ENCODE peak calls at places on chromosomes 7 and 10, in ten cellular contexts. F, T, M, G, Q, B, K, Y, P and Z are unnamed samples. For H3K27me3, the result is how much of the 10 kb centered on the place peaks cover.

GRCh38 chr10:79052311-79053080 is 16.3 kb upstream of the ZMIZ1 start:
- DNase-seq in F (no peak), T (peak), M (peak), G (no peak), Q (peak), B (peak), K (peak), Y (no peak), P (no peak), Z (no peak)

GRCh38 chr7:120740348-120740747 is 117.6 kb downstream of the TSPAN12 start:
- DNase-seq in F (no peak), T (no peak), M (no peak), G (no peak), Q (no peak), B (no peak), K (peak), Y (peak), P (peak), Z (no peak)

GRCh38 chr7:85184599-85185354 is 2.1 kb downstream of the SEMA3D start:
- DNase-seq in F (no peak), T (peak), M (peak), G (no peak), Q (peak), B (peak), K (peak), Y (peak), P (peak), Z (no peak)

GRCh38 chr10:23755557-23755956 is 316.7 kb downstream of the OTUD1 start:
- DNase-seq in F (no peak), T (no peak), M (no peak), G (no peak), Q (no peak), B (no peak), K (no peak), Y (no peak), P (no peak), Z (no peak)

GRCh38 chr7:47580175-47580701 is 1.7 kb downstream of the TNS3 start:
- DNase-seq in F (no peak), T (no peak), M (no peak), G (no peak), Q (no peak), B (peak), K (peak), Y (peak), P (peak), Z (peak)

GRCh38 chr7:144821069-144821468 is 14.8 kb downstream of the TPK1 start:
- DNase-seq in F (no peak), T (no peak), M (no peak), G (no peak), Q (no peak), B (no peak), K (no peak), Y (no peak), P (no peak), Z (no peak)

GRCh38 chr10:51366044-51366443 is 291.8 kb downstream of the PRKG1 start:
- DNase-seq in F (no peak), T (no peak), M (no peak), G (no peak), Q (no peak), B (no peak), K (peak), Y (no peak), P (no peak), Z (no peak)

GRCh38 chr7:11788568-11788967 is 43.4 kb downstream of the THSD7A start:
- DNase-seq in F (no peak), T (no peak), M (no peak), G (no peak), Q (no peak), B (no peak), K (no peak), Y (no peak), P (no peak), Z (no peak)

GRCh38 chr7:70884809-70885208 is 247.1 kb upstream of the GALNT17 start:
- DNase-seq in F (no peak), T (no peak), M (no peak), G (no peak), Q (no peak), B (no peak), K (no peak), Y (no peak), P (no peak), Z (no peak)

GRCh38 chr7:55484834-55485233 is 87.5 kb downstream of the VOPP1 start:
- DNase-seq in F (no peak), T (no peak), M (no peak), G (peak), Q (no peak), B (no peak), K (no peak), Y (no peak), P (no peak), Z (no peak)

GRCh38 chr7:27153526-27153925 is 1.1 kb upstream of the HOXA3 start:
- DNase-seq in F (no peak), T (no peak), M (no peak), G (peak), Q (no peak), B (no peak), K (no peak), Y (no peak), P (no peak), Z (no peak)

GRCh38 chr7:126368-126767 is 66.0 kb upstream of the FAM20C start:
- DNase-seq in F (no peak), T (no peak), M (no peak), G (no peak), Q (no peak), B (no peak), K (no peak), Y (no peak), P (no peak), Z (no peak)

GRCh38 chr10:35855155-35855947 is 213.3 kb upstream of the FZD8 start:
- DNase-seq in F (no peak), T (no peak), M (no peak), G (no peak), Q (no peak), B (peak), K (no peak), Y (no peak), P (no peak), Z (no peak)

GRCh38 chr7:20158684-20159083 is 58.5 kb downstream of the MACC1 start:
- DNase-seq in F (no peak), T (no peak), M (no peak), G (no peak), Q (no peak), B (peak), K (peak), Y (peak), P (peak), Z (no peak)

GRCh38 chr7:116432517-116432916 is 67.0 kb upstream of the CAV2 start:
- DNase-seq in F (no peak), T (no peak), M (no peak), G (no peak), Q (no peak), B (peak), K (no peak), Y (no peak), P (no peak), Z (no peak)

GRCh38 chr7:150911590-150912267 is 59.4 kb downstream of the AOC1 start:
- DNase-seq in F (no peak), T (no peak), M (no peak), G (no peak), Q (no peak), B (no peak), K (no peak), Y (no peak), P (no peak), Z (no peak)
- H3K27me3 ChIP-seq in F (under half), T (under half), M (under half), G (under half), Q (under half), B (under half), K (under half), Y (under half), P (under half), Z (under half)

GRCh38 chr10:21516270-21517131 is 9.0 kb downstream of the SKIDA1 start:
- DNase-seq in F (no peak), T (peak), M (peak), G (peak), Q (peak), B (peak), K (peak), Y (peak), P (peak), Z (peak)

GRCh38 chr10:21517134-21517982 is 8.1 kb downstream of the SKIDA1 start:
- DNase-seq in F (no peak), T (peak), M (peak), G (no peak), Q (peak), B (peak), K (peak), Y (peak), P (peak), Z (no peak)

GRCh38 chr10:21518629-21519321 is 6.7 kb downstream of the SKIDA1 start:
- DNase-seq in F (no peak), T (no peak), M (no peak), G (no peak), Q (no peak), B (peak), K (peak), Y (no peak), P (peak), Z (no peak)

GRCh38 chr10:21519327-21519933 is 6.1 kb downstream of the SKIDA1 start:
- DNase-seq in F (no peak), T (no peak), M (no peak), G (no peak), Q (no peak), B (peak), K (no peak), Y (peak), P (no peak), Z (no peak)

DNA sequence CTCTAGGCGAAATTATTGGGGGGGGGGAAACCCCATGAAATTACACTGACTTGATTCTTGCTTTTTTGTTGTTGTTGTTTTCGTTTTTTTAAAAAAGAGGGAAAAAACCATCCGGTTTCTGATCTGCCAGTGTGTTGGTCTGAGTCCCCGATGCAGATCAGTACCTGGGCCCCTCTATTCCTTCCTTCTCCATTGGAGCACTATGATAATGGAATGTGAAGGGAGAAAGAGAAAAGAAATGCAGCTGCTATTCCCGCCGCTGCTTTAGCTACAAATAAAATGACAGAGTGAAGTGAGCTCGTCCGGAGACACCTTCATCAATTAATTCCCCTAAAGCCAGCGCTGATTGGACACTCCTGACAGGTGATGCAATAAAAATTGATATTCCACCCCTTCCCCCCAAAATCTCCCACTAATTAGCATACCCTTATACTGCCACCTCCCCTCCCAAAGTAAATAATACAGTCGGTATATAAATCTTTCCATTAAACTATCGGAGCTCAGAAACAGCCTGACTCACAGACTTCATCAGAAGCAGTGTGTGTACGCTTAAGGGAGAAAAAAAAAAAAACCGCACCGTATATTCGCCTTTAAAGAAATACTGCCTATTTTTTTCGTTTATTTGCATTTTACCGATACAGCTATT is 7.4 kb downstream of the SKIDA1 start:
- DNase-seq in F (no peak), T (no peak), M (no peak), G (no peak), Q (no peak), B (peak), K (no peak), Y (peak), P (peak), Z (no peak)
- H3K27me3 ChIP-seq in F (half or more), T (under half), M (under half), G (half or more), Q (under half), B (under half), K (under half), Y (under half), P (under half), Z (under half)

DNA sequence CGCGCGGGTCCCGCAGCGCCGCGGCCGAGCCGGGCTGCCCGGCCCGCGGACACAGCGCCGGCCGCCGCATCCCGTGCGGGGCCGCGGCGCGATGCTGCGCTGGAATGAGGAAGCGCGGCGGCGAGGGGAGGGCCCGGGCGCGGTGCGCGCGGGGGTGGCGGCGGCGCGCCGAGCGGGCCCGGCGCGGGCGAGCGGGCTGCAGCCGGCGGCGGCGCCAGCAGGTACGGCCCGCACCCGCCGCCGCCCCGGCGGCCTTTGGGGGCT is 690 bp upstream of the IKZF1 start:
- DNase-seq in F (no peak), T (no peak), M (no peak), G (no peak), Q (no peak), B (peak), K (no peak), Y (no peak), P (no peak), Z (no peak)
- H3K27me3 ChIP-seq in F (under half), T (under half), M (under half), G (under half), Q (under half), B (half or more), K (half or more), Y (under half), P (under half), Z (under half)

GRCh38 chr10:43904301-43904700 is 255.6 kb upstream of the ZNF32 start:
- DNase-seq in F (no peak), T (no peak), M (no peak), G (no peak), Q (no peak), B (no peak), K (no peak), Y (no peak), P (no peak), Z (no peak)

GRCh38 chr10:43901302-43901701 is 252.6 kb upstream of the ZNF32 start:
- DNase-seq in F (no peak), T (no peak), M (no peak), G (no peak), Q (no peak), B (peak), K (peak), Y (peak), P (peak), Z (no peak)

GRCh38 chr10:43903451-43903850 is 254.8 kb upstream of the ZNF32 start:
- DNase-seq in F (no peak), T (no peak), M (no peak), G (no peak), Q (no peak), B (no peak), K (no peak), Y (no peak), P (no peak), Z (no peak)

GRCh38 chr10:43902842-43903241 is 254.2 kb upstream of the ZNF32 start:
- DNase-seq in F (no peak), T (no peak), M (no peak), G (no peak), Q (no peak), B (no peak), K (no peak), Y (no peak), P (no peak), Z (no peak)

DNA sequence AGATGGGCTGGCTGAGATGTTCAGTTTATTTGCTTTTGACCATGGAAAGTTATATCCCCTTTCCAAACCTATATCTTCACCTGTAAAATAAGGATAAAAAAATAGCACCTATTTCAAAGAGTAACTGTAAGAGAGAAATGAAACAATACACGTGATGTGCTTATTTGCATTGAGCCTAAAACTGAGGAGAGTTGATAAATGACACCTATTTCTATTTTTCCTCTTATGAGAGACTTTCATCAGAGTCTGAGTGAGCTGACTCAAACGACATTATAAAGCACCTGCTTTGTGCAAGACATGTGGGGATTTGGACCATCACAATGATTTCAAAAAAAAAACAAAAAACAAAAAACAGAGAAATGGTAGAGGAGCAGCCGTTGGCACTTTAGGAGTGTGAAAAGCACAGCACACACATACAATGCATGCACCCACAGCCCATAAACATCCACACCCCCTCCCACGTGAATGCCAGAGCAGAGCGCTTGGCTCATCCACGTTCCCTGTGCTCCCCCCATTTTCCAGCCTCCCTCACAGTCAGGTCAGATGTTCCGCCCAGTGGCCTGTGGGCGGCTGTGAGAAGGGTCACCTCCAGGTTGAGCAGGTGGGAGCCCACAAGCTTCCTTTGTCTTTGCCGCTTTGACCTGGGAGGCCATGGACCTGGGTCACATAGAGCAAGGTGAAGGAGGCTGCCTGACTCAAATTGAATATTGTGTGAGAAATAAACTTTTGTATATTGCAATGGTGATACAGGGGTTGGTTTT is 253.2 kb upstream of the ZNF32 start:
- DNase-seq in F (no peak), T (no peak), M (no peak), G (no peak), Q (no peak), B (no peak), K (no peak), Y (no peak), P (no peak), Z (no peak)
- H3K27me3 ChIP-seq in F (under half), T (under half), M (under half), G (under half), Q (under half), B (under half), K (under half), Y (under half), P (under half), Z (under half)

GRCh38 chr10:70441161-70441876 is at the start of gene NODAL:
- DNase-seq in F (no peak), T (no peak), M (no peak), G (no peak), Q (no peak), B (no peak), K (no peak), Y (no peak), P (no peak), Z (no peak)

GRCh38 chr10:70435241-70436085 is 6.0 kb downstream of the NODAL start:
- DNase-seq in F (no peak), T (no peak), M (no peak), G (no peak), Q (no peak), B (no peak), K (no peak), Y (no peak), P (no peak), Z (no peak)

GRCh38 chr10:70440296-70441160 is 953 bp downstream of the NODAL start:
- DNase-seq in F (no peak), T (no peak), M (no peak), G (no peak), Q (peak), B (peak), K (no peak), Y (no peak), P (no peak), Z (no peak)

GRCh38 chr10:70433581-70434280 is 7.8 kb downstream of the NODAL start:
- DNase-seq in F (no peak), T (no peak), M (peak), G (no peak), Q (peak), B (peak), K (peak), Y (no peak), P (peak), Z (no peak)

GRCh38 chr10:70437721-70438120 is 3.8 kb downstream of the NODAL start:
- DNase-seq in F (no peak), T (no peak), M (no peak), G (no peak), Q (no peak), B (no peak), K (no peak), Y (no peak), P (no peak), Z (no peak)
- H3K27me3 ChIP-seq in F (under half), T (under half), M (under half), G (under half), Q (under half), B (under half), K (half or more), Y (under half), P (under half), Z (under half)

GRCh38 chr10:69638642-69639041 is 8.6 kb downstream of the FAM241B start:
- DNase-seq in F (no peak), T (no peak), M (peak), G (no peak), Q (peak), B (no peak), K (no peak), Y (no peak), P (no peak), Z (no peak)
- H3K27me3 ChIP-seq in F (under half), T (under half), M (under half), G (under half), Q (under half), B (under half), K (under half), Y (under half), P (half or more), Z (under half)